ENCODE peak calls at places on chromosomes 16 and 17, in eight cellular contexts. W is left lung, Q is A549, S is lung, R is cardiac muscle cell, Y is right lobe of liver, Z is Peyer's patch, T is body of pancreas. E is an unnamed sample.

GRCh38 chr17:18106211-18106610 is 2.3 kb upstream of the MYO15A start:
- DNase-seq in W (no peak), Q (no peak), S (no peak), R (no peak), Y (no peak), Z (no peak), T (no peak), E (no peak)

GRCh38 chr16:27566417-27566816 is 16.5 kb downstream of the KATNIP start:
- DNase-seq in W (no peak), Q (no peak), S (no peak), R (no peak), Y (no peak), Z (no peak), T (no peak), E (no peak)

GRCh38 chr17:7019839-7020519 is 2.9 kb upstream of the BCL6B start:
- DNase-seq in W (no peak), Q (peak; percentile 77), S (no peak), R (peak; percentile 76), Y (no peak), Z (peak; percentile 56), T (peak; percentile 71), E (no peak)

GRCh38 chr17:76841776-76842405 is 26.3 kb upstream of the MGAT5B start:
- DNase-seq in W (no peak), Q (no peak), S (no peak), R (peak; percentile 45), Y (no peak), Z (no peak), T (no peak), E (no peak)

GRCh38 chr17:6523330-6523729 is 33.0 kb downstream of the PITPNM3 start:
- DNase-seq in W (no peak), Q (peak; percentile 74), S (no peak), R (no peak), Y (no peak), Z (no peak), T (no peak), E (peak; percentile 74)

GRCh38 chr16:85235988-85236831 is 123.9 kb upstream of the CIBAR2 start:
- DNase-seq in W (no peak), Q (no peak), S (no peak), R (no peak), Y (peak; percentile 61), Z (no peak), T (no peak), E (no peak)

GRCh38 chr16:88063201-88063773 is 112.1 kb downstream of the BANP start:
- DNase-seq in W (peak; percentile 70), Q (no peak), S (no peak), R (no peak), Y (no peak), Z (no peak), T (no peak), E (no peak)

GRCh38 chr17:57308543-57309186 is 52.3 kb downstream of the MSI2 start:
- DNase-seq in W (no peak), Q (no peak), S (no peak), R (no peak), Y (no peak), Z (no peak), T (no peak), E (no peak)

GRCh38 chr16:89973235-89973634 is 24.7 kb downstream of the DEF8 start:
- DNase-seq in W (peak; percentile 0), Q (no peak), S (no peak), R (no peak), Y (no peak), Z (no peak), T (no peak), E (no peak)

GRCh38 chr17:4161179-4161559 is 18.2 kb downstream of the CYB5D2 start:
- DNase-seq in W (no peak), Q (peak; percentile 90), S (peak; percentile 40), R (no peak), Y (no peak), Z (no peak), T (no peak), E (peak; percentile 90)

GRCh38 chr17:77002103-77003045 is 134.2 kb downstream of the MGAT5B start:
- DNase-seq in W (no peak), Q (peak; percentile 100), S (no peak), R (no peak), Y (no peak), Z (no peak), T (no peak), E (peak; percentile 87)

GRCh38 chr17:12620200-12620720 is 45.4 kb upstream of the MYOCD start:
- DNase-seq in W (no peak), Q (peak; percentile 46), S (no peak), R (no peak), Y (no peak), Z (no peak), T (no peak), E (no peak)

DNA sequence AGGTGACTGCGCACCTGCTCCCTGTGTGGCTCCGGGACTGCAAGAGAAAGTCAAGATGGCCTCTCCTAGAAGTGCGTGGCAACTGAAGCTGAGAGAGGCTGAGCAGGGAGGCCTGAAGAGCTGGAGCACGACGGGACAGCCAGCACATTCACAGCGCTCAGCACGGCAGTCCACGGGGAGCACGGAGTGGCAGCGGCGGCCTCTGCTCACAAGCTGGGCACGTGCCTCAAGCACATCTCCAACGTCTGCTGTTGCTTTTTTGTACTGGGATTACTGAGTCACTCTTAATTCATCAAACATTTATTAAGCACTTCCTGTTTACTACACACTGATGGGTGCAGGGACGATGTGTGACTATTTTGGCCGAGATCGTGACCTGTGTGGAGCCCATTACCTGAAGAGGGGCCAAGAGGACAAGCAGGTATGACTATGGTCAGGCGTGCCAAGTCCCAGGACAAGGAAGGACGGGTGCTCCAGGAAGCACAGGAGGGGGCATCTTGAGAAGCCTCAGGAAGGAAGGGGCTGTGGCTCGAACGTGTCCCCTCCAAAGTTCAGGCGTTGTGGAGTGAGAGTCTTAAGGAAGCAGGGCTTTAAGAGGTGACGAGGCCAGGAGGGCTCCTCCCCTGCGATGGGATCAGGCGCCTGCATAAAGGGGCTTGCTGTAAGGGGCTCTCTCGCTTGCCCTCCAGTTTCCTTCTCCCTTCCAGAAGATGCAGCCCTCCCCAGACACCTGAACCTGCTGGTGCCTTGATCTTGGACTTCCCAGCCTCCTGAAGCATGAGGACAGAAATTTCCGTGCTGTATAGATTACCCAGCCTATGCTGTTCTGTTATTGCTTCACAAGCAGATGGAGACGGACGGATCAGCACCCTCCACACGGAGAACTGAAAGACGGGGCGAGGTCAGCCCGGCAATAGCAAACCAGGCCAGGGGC is 105.8 kb downstream of the ADCY9 start:
- DNase-seq in W (no peak), Q (no peak), S (no peak), R (no peak), Y (no peak), Z (no peak), T (no peak), E (no peak)
- H3K27ac ChIP-seq in W (peak overlapping the region; percentile 6), Q (peak overlapping the region; percentile 48), S (peak overlapping the region; percentile 37), R (no peak overlapping the region), Y (no peak overlapping the region), Z (no peak overlapping the region), T (no peak overlapping the region), E (peak overlapping the region; percentile 21)

GRCh38 chr16:77662241-77662640 is 60.1 kb upstream of the NUDT7 start:
- DNase-seq in W (no peak), Q (no peak), S (no peak), R (no peak), Y (no peak), Z (no peak), T (no peak), E (no peak)

GRCh38 chr16:77663711-77664110 is 58.6 kb upstream of the NUDT7 start:
- DNase-seq in W (no peak), Q (no peak), S (no peak), R (no peak), Y (no peak), Z (no peak), T (no peak), E (no peak)

GRCh38 chr16:77657016-77657415 is 65.3 kb upstream of the NUDT7 start:
- DNase-seq in W (no peak), Q (peak; percentile 66), S (no peak), R (no peak), Y (no peak), Z (no peak), T (no peak), E (no peak)

DNA sequence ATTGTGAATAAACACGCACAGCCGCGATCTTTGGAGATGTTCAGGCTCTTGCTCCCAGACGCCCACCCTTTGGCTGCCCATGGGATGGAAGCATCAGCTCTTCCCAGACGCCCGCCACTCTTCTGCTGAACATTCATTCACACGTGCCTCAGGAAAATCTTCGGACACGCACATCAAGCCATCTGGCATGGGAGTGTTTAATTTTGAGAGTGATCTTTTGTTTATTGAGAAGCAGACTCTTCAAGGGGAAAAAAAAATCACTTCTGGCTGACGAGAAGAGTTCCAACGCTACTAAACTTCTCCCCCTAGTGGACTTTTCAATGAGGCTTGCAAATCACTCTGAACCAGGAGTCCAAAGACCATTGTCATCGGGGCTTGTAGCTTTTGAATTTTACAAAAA is 62.0 kb upstream of the NUDT7 start:
- DNase-seq in W (no peak), Q (peak; percentile 36), S (no peak), R (peak; percentile 56), Y (no peak), Z (no peak), T (no peak), E (peak; percentile 8)
- TF ChIP-seq CTCF in W (peak; percentile 31), Q (peak; percentile 65), S (peak; percentile 0), R (peak; percentile 71), Y (peak; percentile 32), Z (peak; percentile 16), T (peak; percentile 15), E (peak; percentile 18)

GRCh38 chr17:79006794-79007503 is 2.6 kb downstream of the CANT1 start:
- DNase-seq in W (no peak), Q (no peak), S (no peak), R (no peak), Y (peak; percentile 48), Z (no peak), T (no peak), E (no peak)
- H3K27ac ChIP-seq in W (no peak overlapping the region), Q (no peak overlapping the region), S (no peak overlapping the region), R (no peak overlapping the region), Y (no peak overlapping the region), Z (no peak overlapping the region), T (peak overlapping the region; percentile 59), E (peak overlapping the region; percentile 85)

GRCh38 chr17:8254881-8255280 is 5.8 kb downstream of the PFAS start:
- DNase-seq in W (no peak), Q (no peak), S (no peak), R (no peak), Y (no peak), Z (no peak), T (no peak), E (no peak)

GRCh38 chr17:8253801-8254200 is 4.7 kb downstream of the PFAS start:
- DNase-seq in W (no peak), Q (peak; percentile 62), S (no peak), R (peak; percentile 4), Y (no peak), Z (peak; percentile 73), T (peak; percentile 65), E (no peak)

GRCh38 chr17:8256691-8257090 is 7.6 kb downstream of the PFAS start:
- DNase-seq in W (no peak), Q (no peak), S (no peak), R (no peak), Y (no peak), Z (no peak), T (no peak), E (no peak)

GRCh38 chr17:8256291-8256690 is 7.2 kb downstream of the PFAS start:
- DNase-seq in W (no peak), Q (no peak), S (no peak), R (no peak), Y (no peak), Z (no peak), T (no peak), E (no peak)

DNA sequence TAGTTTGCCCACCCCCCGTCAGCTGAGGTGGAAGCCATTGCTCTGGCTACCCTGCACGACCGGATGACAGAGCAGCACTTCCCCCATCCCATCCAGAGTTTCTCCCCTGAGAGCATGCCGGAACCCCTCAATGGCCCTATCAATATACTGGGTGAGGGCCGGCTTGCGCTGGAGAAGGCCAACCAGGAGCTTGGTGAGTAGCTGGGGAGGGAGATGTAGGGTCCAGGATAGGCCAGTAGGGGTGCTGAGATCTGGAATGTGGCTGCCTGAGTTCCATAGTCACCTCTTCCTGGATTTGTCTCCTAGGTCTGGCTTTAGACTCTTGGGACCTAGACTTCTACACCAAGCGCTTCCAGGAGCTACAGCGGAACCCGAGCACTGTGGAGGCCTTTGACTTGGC is 6.4 kb downstream of the PFAS start:
- DNase-seq in W (no peak), Q (peak; percentile 47), S (no peak), R (no peak), Y (no peak), Z (no peak), T (no peak), E (no peak)
- TF ChIP-seq CTCF in W (no peak), Q (no peak), S (no peak), R (peak; percentile 14), Y (no peak), Z (no peak), T (no peak), E (no peak)